ENCODE peak calls at places on chromosomes 2 and 18, in four cellular contexts. K is GM20000, M is glutamatergic neuron, Y is HL-60. E is an unnamed sample.

GRCh38 chr2:171923206-171923605 is 945 bp downstream of the HAT1 start:
- DNase-seq in K (no peak), M (no peak), Y (peak), E (no peak)

GRCh38 chr2:234879671-234880455 is 72.0 kb upstream of the SH3BP4 start:
- DNase-seq in M (no peak), Y (no peak), K (no peak), E (no peak)

GRCh38 chr2:46988733-46989481 is 73.3 kb upstream of the MCFD2 start:
- DNase-seq in M (no peak), K (no peak), Y (no peak), E (no peak)

GRCh38 chr2:217840522-217840921 is 162.3 kb downstream of the TNS1 start:
- DNase-seq in K (no peak), Y (no peak), M (no peak), E (no peak)

GRCh38 chr18:37343542-37343851 is 222.1 kb downstream of the CELF4 start:
- DNase-seq in M (no peak), K (no peak), Y (no peak), E (no peak)

GRCh38 chr2:134206573-134206972 is 47.3 kb upstream of the MGAT5 start:
- DNase-seq in K (no peak), M (no peak), Y (no peak), E (no peak)

GRCh38 chr18:58692420-58693185 is 21.3 kb downstream of the MALT1 start:
- DNase-seq in M (no peak), Y (no peak), K (no peak), E (no peak)

GRCh38 chr18:13139885-13140450 is 78.6 kb upstream of the LDLRAD4 start:
- DNase-seq in M (no peak), K (no peak), Y (no peak), E (no peak)

GRCh38 chr2:207768891-207769596 is 662 bp downstream of the FZD5 start:
- DNase-seq in K (peak), M (peak), Y (no peak), E (no peak)

GRCh38 chr2:239290618-239291504 is 110.0 kb downstream of the HDAC4 start:
- DNase-seq in M (peak), K (no peak), Y (no peak), E (no peak)

GRCh38 chr2:6723865-6724571 is 141.7 kb downstream of the CMPK2 start:
- DNase-seq in K (no peak), Y (no peak), M (no peak), E (no peak)

GRCh38 chr2:214126135-214126534 is 284.7 kb upstream of the VWC2L start:
- DNase-seq in K (no peak), M (no peak), Y (no peak), E (no peak)

GRCh38 chr2:235542728-235543125 is 48.9 kb downstream of the AGAP1 start:
- DNase-seq in M (no peak), K (no peak), Y (no peak), E (no peak)

GRCh38 chr18:57624988-57625387 is 3.4 kb upstream of the NARS1 start:
- DNase-seq in K (no peak), M (no peak), Y (no peak), E (no peak)

GRCh38 chr2:232438951-232439757 is 16.8 kb upstream of the ALPI start:
- DNase-seq in Y (no peak), M (peak), K (no peak), E (no peak)

GRCh38 chr18:69172046-69172445 is 228.6 kb upstream of the DOK6 start:
- DNase-seq in M (no peak), K (no peak), Y (no peak), E (no peak)

GRCh38 chr2:182318466-182319309 is 108.1 kb downstream of the PDE1A start:
- DNase-seq in K (no peak), M (peak), Y (no peak), E (no peak)

GRCh38 chr2:120441744-120442471 is 96.0 kb downstream of the INHBB start:
- DNase-seq in Y (no peak), K (no peak), M (peak), E (no peak)

GRCh38 chr18:14999085-14999975 is 251.4 kb downstream of the ANKRD30B start:
- DNase-seq in Y (no peak), K (no peak), M (peak), E (no peak)
- TF ChIP-seq CTCF in Y (no peak), K (no peak), M (no peak), E (no peak)

GRCh38 chr18:50115095-50115494 is 79.9 kb downstream of the MYO5B start:
- DNase-seq in K (no peak), M (no peak), Y (no peak), E (no peak)

GRCh38 chr18:50114448-50114847 is 80.5 kb downstream of the MYO5B start:
- DNase-seq in Y (no peak), M (no peak), K (no peak), E (no peak)

GRCh38 chr18:50107468-50107867 is 87.5 kb downstream of the MYO5B start:
- DNase-seq in M (no peak), Y (no peak), K (no peak), E (no peak)

GRCh38 chr18:50113726-50114125 is 81.2 kb downstream of the MYO5B start:
- DNase-seq in K (no peak), Y (no peak), M (no peak), E (no peak)

DNA sequence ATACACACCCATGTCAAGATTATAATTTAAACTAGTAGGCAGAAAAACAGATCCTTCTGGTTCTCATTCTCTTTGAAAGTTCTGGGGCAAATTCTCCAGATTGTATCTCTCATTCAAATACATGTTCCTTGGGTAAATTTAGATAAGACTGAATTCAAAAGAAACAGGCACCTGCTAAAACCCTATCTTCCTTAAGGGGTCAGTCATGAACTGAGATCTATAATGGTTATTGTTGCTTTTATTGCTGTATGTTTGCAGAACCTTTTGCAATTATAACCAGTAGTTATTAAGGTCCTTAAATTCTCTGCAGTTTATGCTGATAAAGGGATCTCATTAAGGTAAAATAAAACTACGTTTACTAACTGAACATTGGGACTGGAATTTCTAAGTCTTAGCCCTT is 83.5 kb downstream of the MYO5B start:
- DNase-seq in M (no peak), K (no peak), Y (no peak), E (no peak)
- TF ChIP-seq CTCF in M (no peak), K (peak), Y (no peak), E (no peak)

GRCh38 chr18:32469190-32469611 is 1.5 kb downstream of the GAREM1 start:
- DNase-seq in M (peak), Y (no peak), K (peak), E (no peak)
- TF ChIP-seq CTCF in M (no peak), Y (no peak), K (no peak), E (no peak)

GRCh38 chr2:95053543-95053942 is 28.0 kb downstream of the MAL start:
- DNase-seq in Y (no peak), K (no peak), M (no peak), E (peak)
- TF ChIP-seq CTCF in Y (no peak), K (no peak), M (no peak), E (no peak)

GRCh38 chr2:35415282-35415681 is 940.3 kb upstream of the CRIM1 start:
- DNase-seq in M (no peak), K (no peak), Y (no peak), E (no peak)
- TF ChIP-seq CTCF in M (peak), K (no peak), Y (no peak), E (no peak)

GRCh38 chr2:178193823-178194599 is at the start of gene OSBPL6:
- DNase-seq in K (peak), M (peak), Y (peak), E (no peak)
- TF ChIP-seq CTCF in K (no peak), M (peak), Y (no peak), E (no peak)

GRCh38 chr2:69271831-69272257 is 115.2 kb downstream of the GFPT1 start:
- DNase-seq in K (no peak), M (no peak), Y (peak), E (no peak)

GRCh38 chr2:69269330-69269729 is 117.7 kb downstream of the GFPT1 start:
- DNase-seq in K (no peak), M (no peak), Y (no peak), E (no peak)

GRCh38 chr2:69275490-69275889 is 111.5 kb downstream of the GFPT1 start:
- DNase-seq in Y (no peak), K (no peak), M (no peak), E (no peak)

GRCh38 chr2:69278366-69278765 is 108.7 kb downstream of the GFPT1 start:
- DNase-seq in Y (no peak), M (no peak), K (no peak), E (no peak)

GRCh38 chr2:69272803-69273471 is 114.1 kb downstream of the GFPT1 start:
- DNase-seq in K (no peak), Y (peak), M (no peak), E (no peak)
- TF ChIP-seq CTCF in K (no peak), Y (no peak), M (no peak), E (no peak)

GRCh38 chr18:79479114-79479760 is 83.5 kb downstream of the NFATC1 start:
- DNase-seq in K (no peak), M (peak), Y (no peak), E (peak)

GRCh38 chr18:79476918-79477685 is 81.4 kb downstream of the NFATC1 start:
- DNase-seq in M (peak), K (no peak), Y (no peak), E (no peak)

GRCh38 chr18:79478484-79479113 is 82.9 kb downstream of the NFATC1 start:
- DNase-seq in M (peak), K (no peak), Y (no peak), E (peak)

GRCh38 chr18:79477711-79478483 is 82.2 kb downstream of the NFATC1 start:
- DNase-seq in K (no peak), M (no peak), Y (no peak), E (peak)

DNA sequence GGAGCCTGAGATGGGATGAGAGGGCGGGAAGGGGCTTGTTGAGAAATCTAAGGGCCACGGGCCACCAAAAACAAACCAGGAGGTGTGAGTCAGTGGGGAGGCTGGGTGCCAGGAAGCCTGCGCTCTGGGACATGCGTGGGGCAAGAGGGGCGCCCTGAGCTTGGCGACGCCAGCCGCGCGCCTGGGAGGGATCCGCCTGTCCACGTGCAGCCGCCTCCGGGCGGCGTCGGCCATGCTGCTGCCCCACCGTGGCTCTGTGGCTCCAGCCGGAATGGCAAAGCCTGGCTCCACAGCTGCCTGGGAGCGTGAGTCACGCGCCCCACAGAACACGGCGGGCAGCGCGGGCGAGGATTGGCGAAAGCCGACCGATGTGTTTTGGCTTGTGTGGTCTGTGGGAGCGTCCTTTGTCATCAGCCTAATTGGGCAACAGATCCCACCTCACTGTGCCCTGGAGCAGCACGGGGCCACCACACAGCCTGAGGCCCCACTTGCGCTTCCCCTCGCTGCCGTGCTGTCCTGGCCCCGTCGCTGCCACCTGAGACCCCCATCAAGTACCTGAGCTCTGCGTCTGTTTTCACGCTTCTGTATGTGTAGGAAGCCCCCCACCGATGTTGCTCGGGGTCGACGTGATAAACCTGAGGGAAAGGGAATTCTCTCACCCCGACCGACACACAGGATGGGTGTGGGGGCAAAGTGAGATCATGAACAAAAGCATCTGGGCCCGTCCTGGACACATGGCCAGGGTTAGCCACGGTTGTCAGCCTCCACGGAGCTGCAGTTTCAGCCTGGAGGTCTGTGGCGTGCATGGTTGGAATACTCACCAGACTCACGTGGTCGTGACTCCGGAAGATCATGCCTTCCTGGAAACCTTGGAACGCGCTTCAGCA is 80.5 kb downstream of the NFATC1 start:
- DNase-seq in M (peak), Y (no peak), K (no peak), E (peak)
- TF ChIP-seq CTCF in M (no peak), Y (no peak), K (no peak), E (no peak)

GRCh38 chr2:79511320-79511951 is 1.4 kb upstream of the CTNNA2 start:
- DNase-seq in Y (peak), M (no peak), K (peak), E (no peak)

GRCh38 chr2:79512442-79513401 is at the start of gene CTNNA2:
- DNase-seq in M (peak), Y (no peak), K (peak), E (no peak)
- TF ChIP-seq CTCF in M (peak), Y (no peak), K (no peak), E (no peak)

E was measured in CD14-positive monocyte.